ENCODE peak calls at places on chromosomes 11 and 22, in nine cellular contexts. R is OCI-LY7; W is activated CD4-positive, alpha-beta T cell treated with anti-CD3 and anti-CD28 coated beads for 36 hours; M is NCI-H2081; A is NCI-H526; E is stimulated activated CD8-positive, alpha-beta memory T cell treated with anti-CD3 and anti-CD28 coated beads, Interleukin-7, amount 100 ng/mL, for 1 hour; Y is WERI-Rb-1; Q is nephron progenitor cell; C is SIG-M5. U is an unnamed sample.
A peak's percentile ranks its signal among the peaks of the same experiment; 100 is the strongest.

GRCh38 chr22:46614070-46614931 is 5.9 kb upstream of the GRAMD4 start:
- DNase-seq in Y (no peak), R (peak; percentile 91), Q (no peak), E (peak; percentile 32), M (no peak), A (no peak), W (peak; percentile 82), C (no peak), U (peak; percentile 83)

GRCh38 chr11:63970902-63971301 is 3.5 kb upstream of the COX8A start:
- DNase-seq in Q (no peak), A (no peak), R (no peak), Y (no peak), C (no peak), M (no peak), E (no peak), W (no peak), U (no peak)

GRCh38 chr11:82747471-82747870 is 13.8 kb upstream of the FAM181B start:
- DNase-seq in W (no peak), A (no peak), E (no peak), Q (no peak), R (no peak), M (no peak), C (no peak), Y (no peak), U (no peak)

GRCh38 chr11:63610604-63611394 is 3.4 kb downstream of the PLAAT3 start:
- DNase-seq in C (no peak), M (peak; percentile 57), E (no peak), A (no peak), W (no peak), R (no peak), Y (no peak), Q (no peak), U (no peak)

GRCh38 chr11:72631806-72632731 is 42.2 kb downstream of the PDE2A start:
- DNase-seq in W (no peak), Q (no peak), C (no peak), R (no peak), E (no peak), Y (peak; percentile 83), M (no peak), A (no peak), U (no peak)

GRCh38 chr11:90219438-90219837 is 3.4 kb downstream of the CHORDC1 start:
- DNase-seq in M (no peak), Y (no peak), A (no peak), E (no peak), Q (no peak), C (no peak), W (no peak), R (no peak), U (no peak)

GRCh38 chr11:267491-267994 is 10.7 kb upstream of the NLRP6 start:
- DNase-seq in R (peak; percentile 73), Q (no peak), A (no peak), E (no peak), C (no peak), Y (no peak), W (peak; percentile 82), M (no peak), U (peak; percentile 76)

GRCh38 chr22:32482708-32483107 is 8.1 kb downstream of the FBXO7 start:
- DNase-seq in A (no peak), Q (no peak), C (no peak), M (no peak), E (no peak), Y (no peak), R (no peak), W (peak; percentile 61), U (no peak)

GRCh38 chr22:49998718-49999062 is 13.9 kb downstream of the IL17REL start:
- DNase-seq in A (no peak), E (no peak), C (no peak), Y (no peak), R (no peak), Q (no peak), M (no peak), W (no peak), U (no peak)

GRCh38 chr11:67054851-67055523 is 1.7 kb upstream of the RHOD start:
- DNase-seq in W (peak; percentile 53), Q (no peak), Y (peak; percentile 91), E (no peak), A (peak; percentile 79), R (no peak), C (no peak), M (peak; percentile 40), U (peak; percentile 72)

GRCh38 chr11:44241851-44242250 is 68.1 kb downstream of the ALX4 start:
- DNase-seq in A (no peak), E (no peak), C (no peak), Q (no peak), M (no peak), R (no peak), Y (no peak), W (no peak), U (no peak)

GRCh38 chr22:24768537-24769374 is 5.8 kb downstream of the PIWIL3 start:
- DNase-seq in W (peak; percentile 72), M (peak; percentile 30), Q (peak; percentile 67), Y (peak; percentile 75), E (peak; percentile 25), A (peak; percentile 32), R (peak; percentile 50), C (no peak), U (peak; percentile 73)

U was measured in RPMI8226.